ENCODE peak calls at places on chromosomes 11 and 22, in six cellular contexts. L is naive B cell; B is effector CD4-positive, alpha-beta T cell; D is iris pigment epithelial cell; W is activated gamma-delta T cell; F is NCI-H187 treated with DMSO at 0.1 percent for 48 hours. Z is an unnamed sample.

GRCh38 chr22:43238526-43239006 is 51.6 kb upstream of the TTLL12 start:
- DNase-seq in L (no peak), B (no peak), D (no peak), W (no peak), F (no peak), Z (no peak)

GRCh38 chr22:29225422-29226090 is 19.9 kb downstream of the EMID1 start:
- DNase-seq in W (no peak), D (peak), L (no peak), F (no peak), B (no peak), Z (no peak)

GRCh38 chr22:30538280-30538679 is 8.3 kb downstream of the SEC14L6 start:
- DNase-seq in W (no peak), D (peak), F (no peak), B (no peak), L (no peak), Z (no peak)

GRCh38 chr11:118606157-118606843 is 1.1 kb upstream of the PHLDB1 start:
- DNase-seq in D (no peak), W (no peak), F (no peak), L (no peak), B (no peak), Z (no peak)

GRCh38 chr11:7451952-7452507 is 33.3 kb upstream of the OLFML1 start:
- DNase-seq in F (no peak), L (no peak), D (no peak), W (no peak), B (no peak), Z (no peak)

GRCh38 chr11:13278620-13279486 is 1.3 kb downstream of the BMAL1 start:
- DNase-seq in W (no peak), D (no peak), B (no peak), F (no peak), L (no peak), Z (no peak)

GRCh38 chr11:73392108-73393010 is 16.2 kb downstream of the RELT start:
- DNase-seq in D (no peak), B (no peak), L (no peak), W (no peak), F (no peak), Z (no peak)

GRCh38 chr11:83835423-83835822 is 549.3 kb upstream of the CCDC90B start:
- DNase-seq in D (peak), L (no peak), B (no peak), F (no peak), W (no peak), Z (no peak)

GRCh38 chr11:118620529-118621070 is 13.2 kb downstream of the PHLDB1 start:
- DNase-seq in W (no peak), L (no peak), F (no peak), B (no peak), D (no peak), Z (no peak)

GRCh38 chr22:25987948-25988347 is 181.3 kb upstream of the SEZ6L start:
- DNase-seq in F (no peak), B (no peak), D (no peak), W (no peak), L (peak), Z (no peak)

GRCh38 chr22:47245786-47246185 is 483.3 kb downstream of the TBC1D22A start:
- DNase-seq in B (no peak), F (no peak), L (no peak), W (no peak), D (no peak), Z (no peak)

GRCh38 chr11:77038029-77038824 is 4.0 kb downstream of the B3GNT6 start:
- DNase-seq in B (no peak), F (no peak), L (no peak), W (no peak), D (no peak), Z (no peak)

GRCh38 chr11:15212876-15213275 is 98.2 kb downstream of the INSC start:
- DNase-seq in B (no peak), L (no peak), D (peak), W (no peak), F (no peak), Z (no peak)

GRCh38 chr22:24376002-24376401 is 51.4 kb upstream of the ADORA2A start:
- DNase-seq in L (no peak), W (no peak), F (no peak), B (no peak), D (no peak), Z (no peak)

GRCh38 chr11:11993814-11994213 is 14.6 kb downstream of the DKK3 start:
- DNase-seq in L (no peak), F (no peak), D (peak), W (no peak), B (no peak), Z (no peak)

GRCh38 chr11:64356498-64357411 is 2.2 kb upstream of the RPS6KA4 start:
- DNase-seq in D (peak), B (no peak), W (no peak), L (no peak), F (no peak), Z (no peak)

GRCh38 chr22:37309221-37310074 is 27.1 kb downstream of the CYTH4 start:
- DNase-seq in D (no peak), W (peak), F (no peak), B (peak), L (no peak), Z (no peak)

GRCh38 chr22:27247691-27248434 is 553.7 kb downstream of the MN1 start:
- DNase-seq in F (no peak), B (no peak), W (no peak), D (peak), L (no peak), Z (no peak)

GRCh38 chr11:27192184-27192583 is 151.6 kb downstream of the BBOX1 start:
- DNase-seq in B (no peak), L (no peak), W (no peak), D (no peak), F (no peak), Z (no peak)

GRCh38 chr11:74739546-74740270 is 8.5 kb upstream of the CHRDL2 start:
- DNase-seq in W (no peak), L (peak), F (no peak), D (peak), B (peak), Z (no peak)

GRCh38 chr22:48569476-48570233 is 1258.0 kb downstream of the BRD1 start:
- DNase-seq in W (no peak), F (no peak), D (no peak), B (no peak), L (no peak), Z (no peak)

GRCh38 chr11:75492181-75492820 is 33.4 kb downstream of the GDPD5 start:
- DNase-seq in D (peak), F (no peak), B (peak), W (no peak), L (peak), Z (no peak)

GRCh38 chr11:34624069-34624468 is 3.2 kb downstream of the EHF start:
- DNase-seq in B (no peak), D (no peak), L (no peak), F (peak), W (peak), Z (no peak)

GRCh38 chr11:131649861-131650260 is 279.4 kb downstream of the NTM start:
- DNase-seq in L (no peak), W (no peak), F (no peak), B (no peak), D (no peak), Z (no peak)

GRCh38 chr11:83715927-83716525 is 429.9 kb upstream of the CCDC90B start:
- DNase-seq in W (no peak), D (no peak), B (no peak), L (no peak), F (no peak), Z (no peak)

GRCh38 chr11:16938061-16938460 is 76.2 kb downstream of the PLEKHA7 start:
- DNase-seq in F (no peak), L (no peak), D (no peak), B (no peak), W (no peak), Z (no peak)

GRCh38 chr11:63802637-63803414 is 10.4 kb upstream of the SPINDOC start:
- DNase-seq in B (no peak), L (no peak), D (peak), F (peak), W (no peak), Z (no peak)

GRCh38 chr22:17137861-17138425 is 16.8 kb upstream of the TMEM121B start:
- DNase-seq in F (no peak), W (no peak), L (no peak), B (no peak), D (no peak), Z (no peak)

GRCh38 chr22:39723899-39724351 is 153.4 kb downstream of the CACNA1I start:
- DNase-seq in B (no peak), L (no peak), W (no peak), D (peak), F (no peak), Z (no peak)

GRCh38 chr11:69560141-69560790 is 78.8 kb downstream of the LINC01488 start:
- DNase-seq in D (no peak), B (no peak), L (no peak), F (no peak), W (no peak), Z (no peak)

GRCh38 chr22:38871360-38872171 is 450 bp downstream of the CBX6 start:
- DNase-seq in L (peak), F (no peak), W (no peak), B (no peak), D (peak), Z (no peak)

Z was measured in NCI-H2107.